ENCODE peak calls at places on chromosomes 11 and 22, in seven cellular contexts. E is A549, W is HCT116, K is astrocyte, N is H1, L is Karpas-422, Y is adrenal gland. V is an unnamed sample.

GRCh38 chr22:29310065-29310862 is 3.8 kb downstream of the GAS2L1 start:
- DNase-seq in E (no peak), W (no peak), K (no peak), N (peak; percentile 57), L (no peak), Y (no peak), V (no peak)

GRCh38 chr11:37110383-37110782 is 512.3 kb upstream of the RAG2 start:
- DNase-seq in E (no peak), W (no peak), K (no peak), N (no peak), L (no peak), Y (peak; percentile 52), V (no peak)

GRCh38 chr11:62399868-62400245 is 19.0 kb upstream of the SCGB1A1 start:
- DNase-seq in E (no peak), W (no peak), K (no peak), N (no peak), L (no peak), Y (no peak), V (no peak)

GRCh38 chr22:36330655-36331305 is 57.0 kb downstream of the MYH9 start:
- DNase-seq in E (no peak), W (no peak), K (peak; percentile 64), N (no peak), L (no peak), Y (peak; percentile 72), V (no peak)

GRCh38 chr11:9787981-9788521 is 124.2 kb downstream of the SWAP70 start:
- DNase-seq in E (no peak), W (no peak), K (peak; percentile 98), N (no peak), L (no peak), Y (peak; percentile 55), V (no peak)

GRCh38 chr11:15957234-15957633 is 399.1 kb downstream of the SOX6 start:
- DNase-seq in E (no peak), W (no peak), K (no peak), N (no peak), L (no peak), Y (no peak), V (no peak)

GRCh38 chr22:48079505-48080295 is 1317.2 kb downstream of the TBC1D22A start:
- DNase-seq in E (no peak), W (no peak), K (no peak), N (no peak), L (no peak), Y (no peak), V (no peak)

GRCh38 chr22:19179472-19180048 is 1.0 kb upstream of the SLC25A1 start:
- DNase-seq in E (peak; percentile 55), W (peak; percentile 57), K (peak; percentile 72), N (peak; percentile 78), L (peak; percentile 91), Y (peak; percentile 92), V (peak; percentile 47)

GRCh38 chr22:49848690-49849160 is 4.9 kb upstream of the ZBED4 start:
- DNase-seq in E (no peak), W (no peak), K (no peak), N (no peak), L (no peak), Y (no peak), V (no peak)

GRCh38 chr22:43867839-43868652 is 5.7 kb upstream of the SULT4A1 start:
- DNase-seq in E (peak; percentile 26), W (no peak), K (peak; percentile 47), N (peak; percentile 93), L (peak; percentile 62), Y (no peak), V (peak; percentile 84)

GRCh38 chr11:68042219-68043028 is 3.6 kb downstream of the TCIRG1 start:
- DNase-seq in E (no peak), W (no peak), K (no peak), N (no peak), L (no peak), Y (no peak), V (no peak)

GRCh38 chr11:79419120-79419519 is 21.7 kb downstream of the TENM4 start:
- DNase-seq in E (peak; percentile 59), W (peak; percentile 50), K (peak; percentile 84), N (no peak), L (no peak), Y (peak; percentile 71), V (no peak)

GRCh38 chr11:2445107-2445947 is 519 bp downstream of the KCNQ1 start:
- DNase-seq in E (no peak), W (no peak), K (no peak), N (no peak), L (no peak), Y (no peak), V (no peak)

GRCh38 chr11:70655816-70656215 is 257.5 kb downstream of the CTTN start:
- DNase-seq in E (no peak), W (no peak), K (no peak), N (no peak), L (no peak), Y (no peak), V (no peak)

GRCh38 chr22:26918236-26918635 is 260.8 kb downstream of the MIAT start:
- DNase-seq in E (no peak), W (peak; percentile 1), K (no peak), N (no peak), L (peak; percentile 42), Y (no peak), V (no peak)

GRCh38 chr11:4851033-4851432 is 2.0 kb upstream of the OR51S1 start:
- DNase-seq in E (no peak), W (no peak), K (peak; percentile 23), N (no peak), L (no peak), Y (no peak), V (no peak)

GRCh38 chr11:116725434-116726221 is 47.2 kb downstream of the BUD13 start:
- DNase-seq in E (no peak), W (no peak), K (peak; percentile 2), N (no peak), L (no peak), Y (peak; percentile 61), V (no peak)

GRCh38 chr22:35894937-35895708 is 133.5 kb downstream of the RBFOX2 start:
- DNase-seq in E (no peak), W (no peak), K (peak; percentile 68), N (no peak), L (no peak), Y (peak; percentile 69), V (no peak)

GRCh38 chr11:11410626-11411025 is 57.6 kb upstream of the CSNK2A3 start:
- DNase-seq in E (no peak), W (no peak), K (no peak), N (no peak), L (no peak), Y (no peak), V (no peak)

GRCh38 chr22:50571264-50572175 is 6.7 kb downstream of the CPT1B start:
- DNase-seq in E (no peak), W (no peak), K (no peak), N (no peak), L (no peak), Y (no peak), V (no peak)

GRCh38 chr22:36839356-36840073 is 21.3 kb upstream of the NCF4 start:
- DNase-seq in E (no peak), W (no peak), K (no peak), N (no peak), L (no peak), Y (no peak), V (no peak)

GRCh38 chr11:26143553-26144308 is 188.2 kb upstream of the ANO3 start:
- DNase-seq in E (no peak), W (no peak), K (no peak), N (no peak), L (no peak), Y (no peak), V (no peak)

GRCh38 chr22:17149073-17149815 is 9.8 kb downstream of the HDHD5 start:
- DNase-seq in E (no peak), W (no peak), K (no peak), N (no peak), L (no peak), Y (no peak), V (no peak)

GRCh38 chr11:130675917-130676316 is 227.5 kb downstream of the ADAMTS15 start:
- DNase-seq in E (no peak), W (no peak), K (no peak), N (no peak), L (no peak), Y (no peak), V (no peak)
- H3K4me3 ChIP-seq in E (no peak overlapping the region), W (no peak overlapping the region), K (no peak overlapping the region), N (no peak overlapping the region), L (no peak overlapping the region), Y (no peak overlapping the region), V (no peak overlapping the region)

GRCh38 chr11:119796363-119797060 is 67.5 kb upstream of the NECTIN1 start:
- DNase-seq in E (no peak), W (no peak), K (no peak), N (no peak), L (no peak), Y (no peak), V (no peak)

GRCh38 chr11:119794141-119794665 is 65.2 kb upstream of the NECTIN1 start:
- DNase-seq in E (no peak), W (no peak), K (no peak), N (no peak), L (no peak), Y (no peak), V (no peak)

GRCh38 chr11:119793335-119793984 is 64.5 kb upstream of the NECTIN1 start:
- DNase-seq in E (no peak), W (no peak), K (peak; percentile 60), N (no peak), L (no peak), Y (no peak), V (no peak)

GRCh38 chr11:119794756-119795155 is 65.8 kb upstream of the NECTIN1 start:
- DNase-seq in E (no peak), W (no peak), K (no peak), N (no peak), L (no peak), Y (no peak), V (no peak)

DNA sequence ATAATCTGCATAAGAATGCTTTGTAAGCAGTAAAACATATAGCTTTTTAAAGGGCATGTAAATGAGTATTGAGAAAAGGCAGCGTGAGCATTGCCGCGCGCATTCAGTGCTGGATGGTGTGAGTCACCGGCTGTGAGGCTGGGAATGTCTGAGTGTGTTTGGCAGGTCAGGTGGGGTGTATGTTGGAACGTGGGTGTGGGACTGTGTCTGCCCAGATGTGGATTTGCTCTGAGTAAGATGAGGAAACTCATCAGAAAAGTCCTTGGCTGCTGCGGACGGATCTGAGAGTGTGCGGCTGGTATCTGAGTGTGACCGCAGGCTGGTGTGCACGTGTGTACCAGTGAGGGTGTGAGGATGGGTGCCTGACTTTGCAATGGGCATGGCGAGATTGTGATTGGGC is 66.2 kb upstream of the NECTIN1 start:
- DNase-seq in E (peak; percentile 10), W (no peak), K (peak; percentile 97), N (no peak), L (no peak), Y (no peak), V (no peak)
- H3K4me1 ChIP-seq in E (peaks cover 11% of the 10 kb centered on the region), W (no peaks in the 10 kb centered on the region), K (peaks cover 53% of the 10 kb centered on the region), N (peaks cover 56% of the 10 kb centered on the region), L (no peaks in the 10 kb centered on the region), Y (no peaks in the 10 kb centered on the region), V (peaks cover 19% of the 10 kb centered on the region)

DNA sequence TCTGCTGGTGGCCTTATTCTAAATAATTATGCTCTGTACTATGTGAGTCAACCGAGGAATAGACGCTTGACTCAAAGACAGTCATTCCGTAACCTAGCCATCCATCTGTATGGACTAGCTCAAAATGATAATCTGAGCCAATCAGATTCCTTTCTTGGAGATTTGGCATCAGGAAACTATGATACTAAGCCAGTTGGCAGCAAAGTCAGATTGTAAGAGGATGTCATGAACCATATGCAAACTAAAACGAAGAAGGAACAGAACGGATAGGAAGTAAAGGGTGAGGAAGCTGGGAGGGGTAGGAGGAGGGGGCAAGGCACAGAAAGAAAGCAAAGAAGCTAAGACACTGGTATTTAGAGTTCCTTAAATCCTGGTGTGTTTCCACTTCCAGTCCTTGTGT is 10.7 kb upstream of the SESN3 start:
- DNase-seq in E (no peak), W (no peak), K (peak; percentile 3), N (no peak), L (peak; percentile 88), Y (no peak), V (no peak)
- H3K27ac ChIP-seq in E (no peak overlapping the region), W (no peak overlapping the region), K (no peak overlapping the region), N (no peak overlapping the region), L (peak overlapping the region; percentile 13), Y (peak overlapping the region; percentile 59), V (no peak overlapping the region)

GRCh38 chr11:75667268-75667830 is 1.5 kb downstream of the MAP6 start:
- DNase-seq in E (peak; percentile 38), W (no peak), K (no peak), N (peak; percentile 71), L (no peak), Y (peak; percentile 78), V (no peak)
- H3K4me3 ChIP-seq in E (peak overlapping the region; percentile 63), W (no peak overlapping the region), K (peak overlapping the region; percentile 51), N (peak overlapping the region; percentile 32), L (no peak overlapping the region), Y (peak overlapping the region; percentile 55), V (peak overlapping the region; percentile 38)